ENCODE peak calls at places on chromosomes 12 and 14, in six cellular contexts. F is GM12878, U is HCT116, P is K562, A is H1, L is HepG2. B is an unnamed sample.

GRCh38 chr12:111068281-111068680 is 147.9 kb upstream of the MYL2 start:
- DNase-seq in A (no peak), U (no peak), P (no peak), L (no peak), F (no peak), B (no peak)

GRCh38 chr12:106299193-106299794 is 3.2 kb upstream of the TCP11L2 start:
- DNase-seq in F (no peak), L (no peak), P (no peak), U (no peak), A (no peak), B (no peak)

GRCh38 chr14:40139657-40140056 is 707.4 kb upstream of the FBXO33 start:
- DNase-seq in F (no peak), A (no peak), U (no peak), P (no peak), L (no peak), B (no peak)

GRCh38 chr14:103332143-103332919 is 1.7 kb upstream of the EIF5 start:
- DNase-seq in P (peak; percentile 32), F (no peak), A (no peak), L (no peak), U (no peak), B (no peak)

GRCh38 chr14:58574623-58575022 is 63.1 kb upstream of the DACT1 start:
- DNase-seq in U (no peak), F (no peak), P (no peak), L (no peak), A (no peak), B (no peak)

GRCh38 chr14:103483600-103483999 is 39.0 kb downstream of the CKB start:
- DNase-seq in F (no peak), U (no peak), A (no peak), P (no peak), L (no peak), B (no peak)

GRCh38 chr14:72736348-72736747 is 157.6 kb downstream of the DPF3 start:
- DNase-seq in F (no peak), U (no peak), L (peak; percentile 46), A (no peak), P (peak; percentile 45), B (no peak)

GRCh38 chr12:32698285-32698684 is 19.2 kb downstream of the DNM1L start:
- DNase-seq in L (no peak), U (no peak), A (no peak), F (no peak), P (no peak), B (no peak)

GRCh38 chr12:54526800-54527630 is 22.4 kb upstream of the PDE1B start:
- DNase-seq in A (peak; percentile 78), L (peak; percentile 23), F (no peak), U (peak; percentile 53), P (peak; percentile 59), B (peak; percentile 90)

GRCh38 chr14:41899416-41899815 is 292.7 kb downstream of the LRFN5 start:
- DNase-seq in F (no peak), P (no peak), A (no peak), U (no peak), L (no peak), B (no peak)

GRCh38 chr12:117092886-117093285 is 6.3 kb downstream of the TESC start:
- DNase-seq in L (no peak), U (no peak), P (no peak), A (no peak), F (no peak), B (no peak)

GRCh38 chr14:54322668-54323380 is 74.0 kb upstream of the CDKN3 start:
- DNase-seq in F (no peak), U (no peak), A (no peak), P (no peak), L (no peak), B (no peak)

GRCh38 chr12:97474987-97475386 is 12.4 kb downstream of the RMST start:
- DNase-seq in L (no peak), A (no peak), U (no peak), F (no peak), P (no peak), B (no peak)

GRCh38 chr14:104694475-104694950 is 5.1 kb downstream of the INF2 start:
- DNase-seq in P (no peak), U (no peak), A (no peak), F (no peak), L (no peak), B (no peak)

GRCh38 chr12:6201775-6202292 is 1.6 kb downstream of the CD9 start:
- DNase-seq in L (no peak), P (no peak), U (no peak), A (no peak), F (no peak), B (no peak)

GRCh38 chr12:62700091-62700490 is 233.5 kb downstream of the MON2 start:
- DNase-seq in A (no peak), P (no peak), L (no peak), F (no peak), U (no peak), B (no peak)

DNA sequence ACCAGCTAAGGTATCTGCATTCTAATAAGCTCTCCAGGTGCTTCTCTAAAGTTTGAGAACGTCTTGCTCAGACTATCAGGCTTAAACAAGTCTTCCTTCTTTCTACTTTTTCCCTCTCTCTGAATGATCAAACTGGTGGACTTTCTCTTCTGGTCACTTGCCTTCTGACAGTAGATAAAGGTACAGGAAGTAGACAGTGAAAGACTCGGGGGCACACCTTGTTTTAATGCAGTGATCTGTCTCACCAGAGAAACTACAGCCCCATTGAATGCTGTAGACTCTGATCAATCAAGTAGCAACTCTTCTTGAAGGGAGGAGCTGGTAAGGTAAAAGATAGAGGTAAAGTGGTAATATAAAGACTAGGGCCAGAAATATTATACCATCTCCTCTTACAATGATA is 48.1 kb upstream of the ATXN7L3B start:
- DNase-seq in A (no peak), F (no peak), L (no peak), P (no peak), U (no peak), B (no peak)
- TF ChIP-seq ZNF274 in A (no peak), F (no peak), L (no peak), P (no peak), U (no peak), B (no peak)

GRCh38 chr12:96376865-96377264 is 23.4 kb downstream of the CDK17 start:
- DNase-seq in A (no peak), F (no peak), U (no peak), L (no peak), P (no peak), B (no peak)

GRCh38 chr12:96375173-96375572 is 25.1 kb downstream of the CDK17 start:
- DNase-seq in A (no peak), P (peak; percentile 31), F (no peak), L (no peak), U (no peak), B (no peak)

GRCh38 chr12:96378319-96378718 is 21.9 kb downstream of the CDK17 start:
- DNase-seq in A (no peak), U (no peak), F (no peak), L (no peak), P (no peak), B (no peak)

GRCh38 chr12:96371787-96372699 is 28.2 kb downstream of the CDK17 start:
- DNase-seq in F (no peak), A (no peak), L (no peak), U (no peak), P (no peak), B (no peak)

GRCh38 chr12:96375841-96376249 is 24.4 kb downstream of the CDK17 start:
- DNase-seq in P (peak; percentile 52), U (no peak), F (peak; percentile 56), A (no peak), L (no peak), B (no peak)
- H3K4me1 ChIP-seq in P (peaks cover 13% of the 10 kb centered on the region), U (no peaks in the 10 kb centered on the region), F (peaks cover 18% of the 10 kb centered on the region), A (no peaks in the 10 kb centered on the region), L (peaks cover 6% of the 10 kb centered on the region), B (no peaks in the 10 kb centered on the region)

DNA sequence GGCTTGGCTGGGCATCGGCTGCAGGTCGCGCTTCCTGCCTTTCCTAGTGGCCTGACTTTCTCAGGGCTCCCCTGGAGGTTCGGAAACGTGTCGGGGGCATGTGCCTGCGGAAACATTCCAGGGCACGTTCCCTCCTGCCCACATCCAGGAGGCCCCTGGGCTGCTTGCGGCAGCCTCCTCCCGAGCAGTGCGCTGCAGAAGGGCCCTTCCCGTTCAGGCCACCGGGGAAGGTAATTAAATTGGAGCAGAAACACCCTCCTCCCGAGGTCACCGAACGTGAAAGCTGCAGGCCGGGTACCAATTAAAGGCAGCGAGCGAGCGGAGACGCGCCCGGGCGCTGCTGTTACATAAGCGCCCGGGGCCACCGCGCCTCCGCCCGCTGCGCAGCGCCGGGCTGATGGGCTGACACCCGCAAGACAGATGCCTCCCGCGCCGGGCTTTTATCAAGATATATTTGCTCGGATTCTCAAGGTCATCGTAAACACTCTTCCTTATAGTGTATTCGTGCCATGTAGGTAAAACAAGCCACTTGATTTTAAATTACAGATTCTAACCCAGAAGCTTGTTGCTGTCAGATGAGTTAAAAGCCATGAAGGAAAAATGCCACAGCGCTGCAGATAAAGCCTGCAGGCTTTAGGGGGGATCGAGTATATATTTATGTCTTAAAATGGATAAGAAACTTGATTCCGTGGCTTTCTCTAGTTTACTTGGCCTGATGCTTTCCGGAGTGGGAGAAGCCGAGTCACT is 31.4 kb downstream of the SSPN start:
- DNase-seq in A (peak; percentile 10), P (no peak), F (no peak), U (no peak), L (no peak), B (peak; percentile 74)
- TF ChIP-seq ZNF274 in A (no peak), P (no peak), F (no peak), U (no peak), L (no peak), B (no peak)

DNA sequence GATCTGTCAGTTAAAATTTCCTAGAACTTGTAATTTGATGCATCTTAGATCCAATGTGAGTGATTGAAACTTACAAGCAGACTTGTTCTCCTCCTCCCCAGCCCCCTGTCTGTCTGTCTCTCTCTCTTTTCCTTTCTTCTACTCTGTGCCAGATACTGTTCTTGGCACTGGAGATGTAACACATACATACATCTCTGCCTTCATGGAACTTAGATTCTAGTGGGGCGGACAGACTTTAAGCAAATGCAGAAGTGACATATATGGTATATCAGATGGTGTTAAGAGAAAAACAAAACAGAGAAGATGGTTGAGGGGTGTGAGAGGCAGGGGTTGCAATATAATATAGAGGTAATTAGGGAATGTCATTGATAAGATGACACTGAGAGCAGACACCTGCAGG is 6.6 kb downstream of the CHST11 start:
- DNase-seq in F (no peak), A (no peak), P (no peak), U (no peak), L (no peak), B (no peak)
- H3K4me1 ChIP-seq in F (peaks cover 55% of the 10 kb centered on the region), A (peaks cover 7% of the 10 kb centered on the region), P (peaks cover 39% of the 10 kb centered on the region), U (no peaks in the 10 kb centered on the region), L (no peaks in the 10 kb centered on the region), B (no peaks in the 10 kb centered on the region)

B was measured in NT2/D1.